ENCODE peak calls at places on chromosome 18, in six cellular contexts. L, C, J, B, E and O are unnamed samples.

GRCh38 chr18:75223687-75224347 is 13.2 kb downstream of the TSHZ1 start:
- DNase-seq in J (peak; percentile 31), L (no peak), C (no peak), B (no peak), E (peak; percentile 67), O (no peak)

GRCh38 chr18:9613550-9614400 is 584 bp downstream of the PPP4R1 start:
- DNase-seq in B (no peak), E (peak; percentile 49), J (peak; percentile 76), C (no peak), L (no peak), O (peak; percentile 67)

GRCh38 chr18:26549103-26549485 is 741 bp upstream of the KCTD1 start:
- DNase-seq in B (peak; percentile 48), L (no peak), E (peak; percentile 54), J (peak; percentile 65), C (no peak), O (no peak)

GRCh38 chr18:8656226-8656625 is 47.0 kb downstream of the RAB12 start:
- DNase-seq in E (no peak), C (no peak), J (no peak), L (no peak), B (no peak), O (no peak)

GRCh38 chr18:1840878-1841277 is 730.4 kb downstream of the METTL4 start:
- DNase-seq in J (no peak), L (no peak), B (no peak), C (no peak), E (no peak), O (no peak)

GRCh38 chr18:74652392-74652988 is 54.8 kb downstream of the ZNF407 start:
- DNase-seq in B (no peak), E (peak; percentile 63), J (peak; percentile 69), C (peak; percentile 44), L (no peak), O (no peak)

GRCh38 chr18:44680271-44681038 is at the start of gene SETBP1:
- DNase-seq in E (peak; percentile 68), B (peak; percentile 71), J (peak; percentile 19), C (peak; percentile 75), L (no peak), O (peak; percentile 63)

GRCh38 chr18:45175505-45175904 is 439.8 kb upstream of the SLC14A2 start:
- DNase-seq in J (no peak), C (no peak), E (no peak), L (no peak), B (no peak), O (no peak)

GRCh38 chr18:44149706-44150105 is 531.0 kb upstream of the SETBP1 start:
- DNase-seq in J (peak; percentile 13), B (no peak), L (no peak), E (peak; percentile 89), C (no peak), O (no peak)

GRCh38 chr18:21180588-21180987 is 61.4 kb upstream of the GREB1L start:
- DNase-seq in J (no peak), E (no peak), B (no peak), L (no peak), C (no peak), O (no peak)

GRCh38 chr18:623760-624620 is 27.2 kb downstream of the CLUL1 start:
- DNase-seq in L (peak; percentile 40), E (peak; percentile 72), J (peak; percentile 86), B (no peak), C (no peak), O (peak; percentile 7)

GRCh38 chr18:11676867-11677266 is 12.2 kb upstream of the GNAL start:
- DNase-seq in C (no peak), J (no peak), L (no peak), E (no peak), B (no peak), O (no peak)

GRCh38 chr18:7760967-7761946 is 194.1 kb downstream of the PTPRM start:
- DNase-seq in B (no peak), J (no peak), L (no peak), C (no peak), E (peak; percentile 83), O (no peak)

GRCh38 chr18:5286525-5286924 is 9.0 kb downstream of the ZBTB14 start:
- DNase-seq in L (no peak), B (no peak), C (no peak), E (no peak), J (no peak), O (no peak)

GRCh38 chr18:24799720-24800119 is 339.3 kb downstream of the HRH4 start:
- DNase-seq in J (no peak), E (no peak), C (no peak), B (no peak), L (no peak), O (no peak)

GRCh38 chr18:73564073-73564472 is 583.6 kb downstream of the FBXO15 start:
- DNase-seq in B (no peak), L (no peak), C (no peak), J (peak; percentile 87), E (peak; percentile 72), O (no peak)

GRCh38 chr18:21093133-21093532 is 18.5 kb downstream of the ROCK1 start:
- DNase-seq in J (no peak), C (no peak), E (no peak), B (no peak), L (no peak), O (no peak)